ENCODE peak calls at places on chromosome 19, in five cellular contexts. A is uterus, G is A549, U is gastrocnemius medialis, M is prostate gland. W is an unnamed sample. For H3K4me1, the result is how much of the 10 kb centered on the place peaks cover.

GRCh38 chr19:28465317-28466086 is 747.4 kb downstream of the UQCRFS1 start:
- DNase-seq in G (no peak), M (no peak), U (no peak), A (no peak), W (no peak)

GRCh38 chr19:40585677-40586422 is 9.2 kb downstream of the SHKBP1 start:
- DNase-seq in G (peak), A (no peak), M (no peak), U (no peak), W (no peak)

GRCh38 chr19:680287-681028 is 4.3 kb downstream of the FSTL3 start:
- DNase-seq in U (peak), G (peak), A (peak), M (peak), W (peak)

GRCh38 chr19:23402388-23402787 is 7.1 kb upstream of the ZNF91 start:
- DNase-seq in G (no peak), M (no peak), U (no peak), A (no peak), W (no peak)

GRCh38 chr19:5700455-5701092 is 10.5 kb downstream of the RPL36 start:
- DNase-seq in G (no peak), M (no peak), A (no peak), U (no peak), W (no peak)

GRCh38 chr19:13869324-13869723 is 7.6 kb upstream of the NANOS3 start:
- DNase-seq in U (no peak), A (no peak), G (no peak), M (no peak), W (no peak)

GRCh38 chr19:7783991-7784421 is 21.0 kb downstream of the CLEC4M start:
- DNase-seq in M (no peak), G (peak), U (no peak), A (no peak), W (no peak)

GRCh38 chr19:2575734-2576481 is 100.0 kb downstream of the GADD45B start:
- DNase-seq in M (no peak), U (peak), A (peak), G (no peak), W (peak)

GRCh38 chr19:6862673-6863078 is 24.7 kb upstream of the ADGRE1 start:
- DNase-seq in G (peak), U (peak), M (peak), A (peak), W (peak)

GRCh38 chr19:5141926-5142724 is 173.2 kb downstream of the KDM4B start:
- DNase-seq in M (no peak), G (no peak), U (no peak), A (no peak), W (no peak)

GRCh38 chr19:37594982-37595382 is 306 bp downstream of the ZNF540 start:
- DNase-seq in G (no peak), A (peak), M (peak), U (peak), W (peak)

GRCh38 chr19:5967994-5968430 is 9.9 kb downstream of the RANBP3 start:
- DNase-seq in U (peak), M (peak), G (peak), A (peak), W (peak)

GRCh38 chr19:49889687-49890348 is 6.9 kb downstream of the IL4I1 start:
- DNase-seq in U (peak), M (peak), A (peak), G (peak), W (peak)

GRCh38 chr19:13637664-13638063 is 126.7 kb upstream of the MRI1 start:
- DNase-seq in M (no peak), G (no peak), U (no peak), A (no peak), W (no peak)

GRCh38 chr19:12733369-12733896 is 1.1 kb downstream of the TRIR start:
- DNase-seq in M (no peak), U (no peak), A (no peak), G (peak), W (no peak)

GRCh38 chr19:46713781-46714522 is 3.0 kb downstream of the PRKD2 start:
- DNase-seq in M (peak), A (peak), U (peak), G (peak), W (peak)

GRCh38 chr19:45717983-45718650 is 12.6 kb downstream of the FBXO46 start:
- DNase-seq in M (no peak), G (no peak), U (peak), A (no peak), W (no peak)

GRCh38 chr19:5107432-5108122 is 138.7 kb downstream of the KDM4B start:
- DNase-seq in U (no peak), M (no peak), A (no peak), G (no peak), W (no peak)

DNA sequence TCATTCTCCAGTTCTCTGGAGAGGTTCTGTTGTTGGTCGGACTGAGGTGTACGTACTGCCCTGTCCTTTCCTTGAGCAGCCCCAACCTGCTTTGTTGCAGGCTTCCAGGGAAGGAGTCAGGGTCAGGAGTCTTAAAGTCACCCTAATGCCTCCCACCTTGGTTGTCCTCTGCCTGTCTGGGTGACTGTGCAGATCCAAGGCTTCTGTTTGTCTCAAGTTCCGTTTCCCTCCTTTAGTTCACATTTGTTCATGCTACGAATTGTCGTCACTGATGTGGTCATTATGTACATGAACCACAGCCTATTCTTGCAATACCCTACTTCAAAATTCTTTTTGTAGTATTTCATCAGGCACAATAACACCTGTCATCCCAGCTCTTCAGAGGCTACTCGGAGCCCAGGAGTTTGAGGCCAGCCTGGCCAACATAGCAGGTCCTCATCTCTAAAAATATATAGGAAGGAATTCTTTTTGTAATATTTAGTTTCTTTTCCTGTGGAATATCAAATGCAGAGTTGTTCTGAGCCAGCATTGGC is 7.4 kb downstream of the ZNF586 start:
- DNase-seq in U (no peak), M (no peak), G (no peak), A (no peak), W (no peak)
- H3K27ac ChIP-seq in U (peak), M (no peak), G (no peak), A (no peak), W (no peak)

GRCh38 chr19:4060621-4061177 is 6.0 kb downstream of the ZBTB7A start:
- DNase-seq in G (no peak), U (no peak), A (no peak), M (no peak), W (no peak)

GRCh38 chr19:4059493-4059880 is 7.2 kb downstream of the ZBTB7A start:
- DNase-seq in U (peak), M (no peak), G (no peak), A (no peak), W (no peak)

GRCh38 chr19:4058696-4059492 is 7.8 kb downstream of the ZBTB7A start:
- DNase-seq in G (no peak), A (no peak), U (peak), M (no peak), W (no peak)

GRCh38 chr19:4061178-4061682 is 5.5 kb downstream of the ZBTB7A start:
- DNase-seq in G (peak), U (peak), M (peak), A (peak), W (peak)

DNA sequence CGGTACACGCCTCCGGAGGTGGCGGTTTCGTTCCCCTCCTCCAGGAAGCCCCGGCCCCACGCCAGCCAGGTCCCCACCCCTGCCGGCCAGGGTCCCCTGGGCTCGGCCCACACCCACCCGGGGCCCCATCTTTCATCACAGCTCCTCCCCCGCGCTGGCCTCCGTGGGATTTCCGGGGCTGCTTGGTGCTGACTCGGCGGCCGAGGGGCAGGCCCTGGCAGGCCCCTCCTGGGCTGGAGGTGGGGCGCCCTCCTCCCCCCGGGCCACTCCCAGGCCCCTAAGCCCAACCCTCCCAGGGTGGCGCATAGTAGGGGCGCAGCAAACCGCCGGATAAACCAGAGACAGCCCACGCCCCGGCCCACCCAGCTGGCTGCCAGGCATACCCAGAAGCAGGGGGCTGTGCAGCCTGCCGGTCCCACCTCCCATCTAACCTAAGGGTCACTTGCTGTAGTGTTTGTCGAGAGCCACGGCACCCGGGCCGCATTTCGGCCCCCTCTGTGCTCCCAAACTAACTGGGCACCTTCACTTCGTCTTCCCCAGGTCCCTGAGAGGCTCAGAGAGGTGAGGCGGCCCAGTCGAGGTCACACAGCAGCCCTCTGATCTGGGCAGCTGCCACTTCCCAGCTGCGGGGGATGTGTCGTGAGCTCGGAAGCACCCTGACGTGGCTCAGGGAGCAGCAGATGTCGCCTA is 6.6 kb downstream of the ZBTB7A start:
- DNase-seq in M (no peak), G (no peak), A (peak), U (peak), W (no peak)
- H3K4me1 ChIP-seq in M (half or more), G (half or more), A (under half), U (half or more), W (half or more)

DNA sequence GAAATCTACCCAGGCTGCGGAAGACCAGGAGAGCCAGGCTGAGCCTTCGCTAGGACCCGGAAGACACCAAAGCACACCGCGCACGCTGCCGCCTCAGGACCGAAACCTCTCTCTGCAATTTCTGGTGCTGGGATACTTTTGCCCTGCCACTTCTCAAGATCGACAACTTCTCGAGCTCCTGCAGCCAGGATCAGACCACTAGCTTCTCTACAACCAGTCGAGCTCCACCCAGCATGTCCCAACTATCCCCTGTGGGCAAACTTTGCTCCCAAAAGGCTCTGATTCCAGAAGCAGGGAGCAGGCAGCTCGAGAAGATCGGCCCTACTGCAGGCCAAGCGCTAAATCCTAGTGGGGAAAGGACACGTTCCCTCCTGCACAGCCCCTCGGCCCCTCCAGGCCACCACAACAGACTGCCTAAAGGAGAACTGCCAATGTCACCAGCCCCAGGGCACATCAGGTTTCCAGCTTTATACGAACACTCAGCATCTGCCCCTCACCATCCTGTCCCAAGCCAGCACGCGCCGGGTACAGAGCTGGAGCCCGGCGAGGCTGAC is 981 bp downstream of the AKAP8 start:
- DNase-seq in U (peak), A (no peak), M (peak), G (peak), W (peak)
- TF ChIP-seq POLR2A in U (no peak), A (no peak), M (no peak), G (no peak), W (no peak)

GRCh38 chr19:33432408-33433170 is 59.1 kb downstream of the CEBPG start:
- DNase-seq in G (no peak), U (no peak), A (no peak), M (no peak), W (no peak)
- H3K27ac ChIP-seq in G (no peak), U (no peak), A (no peak), M (no peak), W (no peak)